ENCODE peak calls at places on chromosomes 4 and X, in nine cellular contexts. W is stimulated activated CD8-positive, alpha-beta memory T cell treated with anti-CD3 and anti-CD28 coated beads, Interleukin-12 subunit alpha, Interleukin-12 subunit beta, amount 100 ng/mL, for 4 hours; D is kidney glomerular epithelial cell; F is stimulated activated CD4-positive, alpha-beta T cell treated with anti-CD3 and anti-CD28 coated beads, Interleukin-15, amount 100 ng/mL, for 1 hour; Z is HT-29; K is COR-L47; H is uterus; E is NCI-H510A treated with DMSO at 0.1 percent for 48 hours; C is SJSA1. A is an unnamed sample.

GRCh38 chr4:150152764-150153163 is 74.5 kb downstream of the DCLK2 start:
- DNase-seq in K (no peak), W (no peak), D (no peak), F (no peak), E (no peak), C (peak; percentile 42), H (no peak), Z (no peak), A (no peak)

GRCh38 chr4:122341906-122342305 is 36.9 kb upstream of the ADAD1 start:
- DNase-seq in F (no peak), Z (no peak), E (no peak), D (peak; percentile 93), C (no peak), W (no peak), H (no peak), K (no peak), A (peak; percentile 4)

GRCh38 chr4:84319124-84319523 is 180.0 kb downstream of the NKX6-1 start:
- DNase-seq in F (no peak), K (no peak), E (no peak), C (no peak), Z (no peak), D (no peak), H (no peak), W (no peak), A (no peak)

GRCh38 chr4:87330761-87331160 is 8.1 kb upstream of the HSD17B13 start:
- DNase-seq in H (no peak), C (no peak), F (no peak), D (no peak), W (no peak), Z (no peak), E (no peak), K (no peak), A (no peak)

GRCh38 chr4:156767911-156768415 is 203.6 kb downstream of the PDGFC start:
- DNase-seq in F (no peak), H (no peak), W (no peak), C (no peak), D (no peak), K (no peak), E (no peak), Z (no peak), A (no peak)

GRCh38 chr4:87529187-87529586 is at the start of gene SPARCL1:
- DNase-seq in W (no peak), Z (no peak), D (no peak), F (no peak), C (no peak), K (no peak), H (peak; percentile 57), E (no peak), A (no peak)

GRCh38 chrX:104668550-104668949 is 102.6 kb downstream of the IL1RAPL2 start:
- DNase-seq in Z (peak; percentile 36), F (no peak), C (no peak), W (no peak), D (peak; percentile 5), E (no peak), H (no peak), K (no peak), A (no peak)

GRCh38 chrX:13868481-13869040 is 51.7 kb upstream of the GPM6B start:
- DNase-seq in E (no peak), C (no peak), H (no peak), K (no peak), W (no peak), F (no peak), D (no peak), Z (no peak), A (no peak)

GRCh38 chr4:4182835-4183568 is 43.7 kb downstream of the OTOP1 start:
- DNase-seq in W (no peak), F (no peak), Z (peak; percentile 21), C (no peak), K (peak; percentile 22), H (no peak), E (peak; percentile 7), D (no peak), A (peak; percentile 40)

GRCh38 chr4:39706334-39706733 is 8.4 kb downstream of the UBE2K start:
- DNase-seq in K (no peak), F (no peak), E (no peak), W (no peak), D (peak; percentile 43), Z (no peak), H (no peak), C (peak; percentile 67), A (no peak)

GRCh38 chrX:73214366-73215094 is at the start of gene NAP1L2:
- DNase-seq in Z (no peak), K (no peak), C (no peak), W (peak; percentile 1), H (peak; percentile 41), E (peak; percentile 70), D (peak; percentile 51), F (no peak), A (no peak)

GRCh38 chr4:88759039-88759631 is 61.5 kb upstream of the NAP1L5 start:
- DNase-seq in W (no peak), H (no peak), Z (no peak), F (no peak), C (no peak), K (peak; percentile 76), D (no peak), E (no peak), A (no peak)

GRCh38 chrX:154719132-154719675 is 31.7 kb downstream of the GAB3 start:
- DNase-seq in Z (no peak), W (no peak), C (no peak), F (no peak), H (no peak), D (no peak), K (no peak), E (no peak), A (no peak)

GRCh38 chr4:6463311-6464289 is 8.8 kb downstream of the PPP2R2C start:
- DNase-seq in W (no peak), Z (no peak), D (no peak), H (no peak), E (no peak), C (no peak), F (no peak), K (no peak), A (no peak)

GRCh38 chr4:6362896-6363295 is 93.2 kb downstream of the WFS1 start:
- DNase-seq in D (no peak), K (no peak), H (no peak), W (no peak), C (no peak), Z (no peak), E (no peak), F (no peak), A (no peak)

GRCh38 chrX:19342331-19342906 is 1.3 kb upstream of the PDHA1 start:
- DNase-seq in D (no peak), F (no peak), W (no peak), E (peak; percentile 2), C (no peak), H (no peak), K (no peak), Z (no peak), A (no peak)

GRCh38 chr4:70895405-70895804 is 6.8 kb upstream of the MOB1B start:
- DNase-seq in E (no peak), D (no peak), Z (peak; percentile 13), W (no peak), F (no peak), H (no peak), C (no peak), K (peak; percentile 18), A (no peak)

GRCh38 chrX:966396-967070 is 245.9 kb downstream of the CRLF2 start:
- DNase-seq in W (no peak), K (no peak), Z (no peak), E (no peak), C (no peak), F (no peak), D (no peak), H (no peak), A (no peak)

GRCh38 chrX:135740683-135741149 is 27.3 kb downstream of the CT45A3 start:
- DNase-seq in Z (peak; percentile 57), C (peak; percentile 1), F (peak; percentile 17), W (peak; percentile 0), E (no peak), D (no peak), H (no peak), K (no peak), A (peak; percentile 47)

GRCh38 chr4:26938516-26938915 is 77.9 kb downstream of the STIM2 start:
- DNase-seq in W (no peak), K (no peak), E (no peak), F (no peak), D (no peak), C (no peak), H (no peak), Z (no peak), A (no peak)

GRCh38 chrX:94813541-94813940 is 1139.5 kb downstream of the FAM133A start:
- DNase-seq in C (no peak), K (no peak), Z (no peak), H (no peak), E (no peak), D (no peak), W (no peak), F (no peak), A (no peak)

GRCh38 chr4:3335982-3336381 is 43.2 kb downstream of the RGS12 start:
- DNase-seq in F (no peak), C (no peak), W (no peak), Z (no peak), H (no peak), E (no peak), K (no peak), D (no peak), A (no peak)

GRCh38 chr4:188408244-188409067 is 269.2 kb downstream of the TRIML1 start:
- DNase-seq in Z (no peak), E (no peak), H (no peak), K (no peak), D (no peak), C (no peak), F (no peak), W (no peak), A (no peak)

GRCh38 chrX:71320126-71320525 is 18.6 kb downstream of the ITGB1BP2 start:
- DNase-seq in E (no peak), C (no peak), K (no peak), W (no peak), D (no peak), H (no peak), Z (no peak), F (no peak), A (no peak)

GRCh38 chr4:102319594-102319993 is 25.7 kb downstream of the SLC39A8 start:
- DNase-seq in K (no peak), D (no peak), W (no peak), F (no peak), C (no peak), E (no peak), Z (peak; percentile 12), H (no peak), A (no peak)

GRCh38 chr4:78512357-78512920 is 39.1 kb upstream of the ANXA3 start:
- DNase-seq in Z (peak; percentile 33), K (no peak), D (no peak), F (no peak), E (no peak), H (no peak), C (no peak), W (no peak), A (no peak)

GRCh38 chr4:169116270-169116901 is 106.3 kb upstream of the CBR4 start:
- DNase-seq in K (no peak), W (no peak), Z (no peak), E (no peak), F (no peak), H (no peak), C (peak; percentile 35), D (no peak), A (no peak)

GRCh38 chr4:37549003-37549402 is 137.2 kb downstream of the RELL1 start:
- DNase-seq in W (no peak), H (no peak), E (no peak), K (no peak), D (peak; percentile 83), F (no peak), Z (no peak), C (no peak), A (peak; percentile 38)

GRCh38 chr4:41719417-41719816 is 29.1 kb downstream of the PHOX2B start:
- DNase-seq in E (no peak), H (no peak), C (no peak), K (no peak), W (no peak), D (no peak), Z (no peak), F (no peak), A (no peak)

GRCh38 chr4:144820115-144820514 is 174.2 kb downstream of the HHIP start:
- DNase-seq in F (no peak), D (peak; percentile 46), E (no peak), W (no peak), K (no peak), H (no peak), C (peak; percentile 41), Z (no peak), A (no peak)

GRCh38 chrX:37509349-37509748 is 62.1 kb upstream of the LANCL3 start:
- DNase-seq in F (no peak), D (no peak), K (no peak), C (no peak), Z (peak; percentile 12), H (no peak), W (no peak), E (no peak), A (peak; percentile 18)